ENCODE peak calls at places on chromosomes 16 and 17, in four cellular contexts. K is HL-60, W is stomach, I is ascending aorta. B is an unnamed sample. For H3K27me3, the result is how much of the 10 kb centered on the place peaks cover.

GRCh38 chr16:3509470-3509928 is 8.7 kb downstream of the CLUAP1 start:
- DNase-seq in I (no peak), W (peak), K (peak), B (no peak)

GRCh38 chr16:56428087-56428486 is 2.7 kb upstream of the AMFR start:
- DNase-seq in K (no peak), I (no peak), W (no peak), B (no peak)

GRCh38 chr16:3643095-3643730 is 11.3 kb upstream of the DNASE1 start:
- DNase-seq in I (peak), W (no peak), K (no peak), B (no peak)

GRCh38 chr17:74860229-74860998 is 729 bp upstream of the GRIN2C start:
- DNase-seq in W (no peak), I (no peak), K (no peak), B (no peak)

GRCh38 chr17:72725432-72726068 is 366.9 kb downstream of the SLC39A11 start:
- DNase-seq in I (no peak), K (peak), W (peak), B (peak)

GRCh38 chr16:1923299-1924034 is 5.3 kb upstream of the HS3ST6 start:
- DNase-seq in W (no peak), K (no peak), I (no peak), B (peak)

GRCh38 chr16:65038125-65038524 is 83.7 kb downstream of the CDH11 start:
- DNase-seq in K (no peak), I (no peak), W (no peak), B (no peak)

GRCh38 chr17:2438823-2439222 is 38.0 kb upstream of the MNT start:
- DNase-seq in K (peak), I (no peak), W (no peak), B (peak)

GRCh38 chr16:81445143-81445922 is 725 bp downstream of the CMIP start:
- DNase-seq in I (no peak), K (peak), W (peak), B (no peak)

GRCh38 chr17:55770220-55770870 is 19.5 kb downstream of the PCTP start:
- DNase-seq in K (no peak), W (no peak), I (no peak), B (peak)

GRCh38 chr16:54015147-54015546 is 271.4 kb downstream of the IRX3 start:
- DNase-seq in W (no peak), K (no peak), I (no peak), B (no peak)

GRCh38 chr16:28312327-28312726 is 20.0 kb downstream of the SBK1 start:
- DNase-seq in K (no peak), W (no peak), I (no peak), B (no peak)

GRCh38 chr17:14737984-14738651 is 437.2 kb downstream of the HS3ST3B1 start:
- DNase-seq in W (peak), K (peak), I (peak), B (peak)

GRCh38 chr17:69882281-69882680 is 192.7 kb upstream of the KCNJ16 start:
- DNase-seq in K (no peak), I (no peak), W (no peak), B (peak)

GRCh38 chr17:32912218-32912897 is 15.6 kb upstream of the TMEM98 start:
- DNase-seq in K (no peak), I (peak), W (peak), B (peak)

GRCh38 chr16:21626659-21627277 is 25.6 kb downstream of the IGSF6 start:
- DNase-seq in W (no peak), K (peak), I (no peak), B (peak)

GRCh38 chr16:85767569-85767968 is 16.7 kb upstream of the C16orf74 start:
- DNase-seq in K (no peak), W (no peak), I (no peak), B (peak)

GRCh38 chr16:89507834-89508590 is at the start of gene SPG7:
- DNase-seq in I (peak), K (peak), W (peak), B (peak)
- TF ChIP-seq CTCF in I (no peak), K (no peak), W (no peak), B (no peak)

GRCh38 chr16:19861069-19861468 is 23.6 kb downstream of the GPRC5B start:
- DNase-seq in I (no peak), W (no peak), K (no peak), B (no peak)
- H3K4me3 ChIP-seq in I (no peak), W (no peak), K (no peak), B (no peak)

DNA sequence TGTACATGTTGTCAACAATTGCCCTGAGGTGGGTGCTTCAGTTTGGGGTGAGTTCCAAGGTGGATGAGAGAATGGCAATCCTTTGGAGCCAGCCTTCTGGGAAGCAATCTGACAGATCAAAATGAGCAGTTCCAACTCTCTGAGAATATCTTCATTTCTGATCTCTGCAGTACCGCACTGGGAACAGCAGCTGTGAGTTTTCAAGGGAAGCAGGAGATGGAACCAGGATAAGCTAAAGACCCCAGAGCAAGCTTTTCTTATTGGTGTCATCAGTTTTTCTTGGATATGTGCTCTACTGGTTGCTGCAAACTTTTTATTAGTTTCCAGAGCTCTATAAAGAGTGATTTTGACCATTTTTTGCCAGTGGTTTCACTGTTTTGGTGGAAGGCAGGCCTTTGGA is 94.7 kb downstream of the KCNJ12 start:
- DNase-seq in I (no peak), K (no peak), W (no peak), B (no peak)
- H3K27me3 ChIP-seq in I (under half), K (under half), W (under half), B (under half)

DNA sequence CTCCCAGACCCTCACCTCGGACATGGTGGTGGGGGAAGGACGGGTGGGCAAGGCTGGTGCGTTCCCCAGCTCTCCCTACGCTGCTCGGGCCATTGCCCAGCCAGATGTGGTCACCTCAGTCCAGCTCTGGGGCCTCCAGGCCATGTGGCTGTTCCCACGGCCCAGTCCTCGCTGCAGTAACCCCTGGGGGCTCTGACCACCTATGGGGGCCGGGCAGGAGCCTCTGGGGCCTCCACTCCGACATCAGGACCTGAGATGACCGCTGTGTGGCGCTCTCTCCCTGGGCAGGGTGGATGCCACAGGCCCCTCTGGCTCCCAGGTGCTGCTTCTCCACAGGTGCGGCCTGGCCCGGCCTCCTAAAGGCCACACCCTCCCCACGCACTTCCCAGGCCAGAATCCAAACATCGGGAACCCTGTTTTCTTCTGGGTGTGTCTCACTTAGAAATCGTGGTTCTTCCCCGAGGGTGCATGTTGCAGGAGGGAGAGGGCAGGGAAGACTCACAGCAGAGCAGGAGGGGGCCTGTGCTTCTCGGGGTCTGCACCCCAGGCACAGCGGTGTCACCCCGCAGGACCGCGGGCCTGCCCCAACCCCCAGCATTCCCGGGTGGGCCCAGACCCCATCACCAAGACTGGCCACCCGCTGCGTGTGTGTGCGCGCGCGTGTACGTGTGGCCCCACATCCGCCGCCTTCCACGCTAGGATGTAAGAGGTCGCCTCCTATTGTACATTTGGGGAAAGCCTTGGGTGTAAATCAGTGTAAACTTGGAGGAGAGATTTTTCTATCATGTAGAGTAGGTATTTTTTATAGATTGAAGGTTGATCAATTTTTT is 5.9 kb upstream of the CAPN15 start:
- DNase-seq in I (no peak), W (peak), K (no peak), B (no peak)
- TF ChIP-seq CTCF in I (no peak), W (no peak), K (no peak), B (peak)

DNA sequence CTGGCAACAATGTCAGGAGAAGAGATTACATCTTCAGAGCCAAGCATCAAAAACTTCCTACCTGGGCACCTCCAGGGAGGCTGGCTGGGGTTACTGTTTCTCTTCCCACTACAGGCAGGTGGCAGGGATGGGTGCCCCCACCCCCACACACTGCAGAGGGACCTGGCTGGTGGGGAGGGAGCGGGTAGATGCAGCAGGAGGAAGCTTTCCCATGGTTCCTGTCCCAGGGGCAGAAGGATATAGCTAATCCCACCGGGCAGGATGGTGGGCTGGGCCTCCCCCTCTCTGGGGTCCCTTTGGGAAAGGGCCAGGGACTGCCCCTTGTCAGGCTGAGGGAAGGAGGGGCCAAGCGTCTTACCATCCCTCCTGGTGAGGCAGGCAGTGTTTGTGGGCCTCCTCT is 16.7 kb upstream of the MTMR4 start:
- DNase-seq in I (no peak), W (no peak), K (no peak), B (no peak)
- H3K4me3 ChIP-seq in I (peak), W (peak), K (no peak), B (no peak)